ENCODE peak calls at places on chromosomes 4 and X, in five cellular contexts. One of them, this sample, is unnamed.

GRCh38 chr4:104966349-104967033 is 180.2 kb upstream of the TET2 start:
- DNase-seq in cardiac muscle cell: peak; percentile 25
- DNase-seq in left lung: no peak
- DNase-seq in effector memory CD4-positive, alpha-beta T cell: no peak
- DNase-seq in OCI-LY7: no peak
- DNase-seq in this sample: no peak

GRCh38 chr4:169160825-169161224 is 109.9 kb downstream of the SH3RF1 start:
- DNase-seq in left lung: no peak
- DNase-seq in effector memory CD4-positive, alpha-beta T cell: no peak
- DNase-seq in OCI-LY7: no peak
- DNase-seq in cardiac muscle cell: peak; percentile 53
- DNase-seq in this sample: no peak

GRCh38 chr4:97142893-97143292 is 1000.4 kb downstream of the STPG2 start:
- DNase-seq in cardiac muscle cell: no peak
- DNase-seq in OCI-LY7: no peak
- DNase-seq in effector memory CD4-positive, alpha-beta T cell: no peak
- DNase-seq in left lung: no peak
- DNase-seq in this sample: no peak

GRCh38 chrX:40088803-40089540 is 8.8 kb downstream of the BCOR start:
- DNase-seq in OCI-LY7: no peak
- DNase-seq in effector memory CD4-positive, alpha-beta T cell: no peak
- DNase-seq in left lung: no peak
- DNase-seq in cardiac muscle cell: no peak
- DNase-seq in this sample: peak; percentile 20

GRCh38 chr4:101128473-101128872 is 218.9 kb downstream of the PPP3CA start:
- DNase-seq in OCI-LY7: no peak
- DNase-seq in cardiac muscle cell: no peak
- DNase-seq in effector memory CD4-positive, alpha-beta T cell: no peak
- DNase-seq in left lung: no peak
- DNase-seq in this sample: no peak

GRCh38 chr4:30901781-30902479 is 181.8 kb downstream of the PCDH7 start:
- DNase-seq in left lung: no peak
- DNase-seq in effector memory CD4-positive, alpha-beta T cell: no peak
- DNase-seq in OCI-LY7: no peak
- DNase-seq in cardiac muscle cell: no peak
- DNase-seq in this sample: no peak

GRCh38 chr4:26127001-26127400 is 193.8 kb upstream of the RBPJ start:
- DNase-seq in OCI-LY7: no peak
- DNase-seq in left lung: no peak
- DNase-seq in cardiac muscle cell: no peak
- DNase-seq in effector memory CD4-positive, alpha-beta T cell: no peak
- DNase-seq in this sample: no peak

GRCh38 chrX:7252013-7252610 is 104.2 kb upstream of the PUDP start:
- DNase-seq in cardiac muscle cell: no peak
- DNase-seq in OCI-LY7: no peak
- DNase-seq in left lung: peak; percentile 60
- DNase-seq in effector memory CD4-positive, alpha-beta T cell: no peak
- DNase-seq in this sample: peak; percentile 71

GRCh38 chr4:3318561-3319021 is 25.8 kb downstream of the RGS12 start:
- DNase-seq in effector memory CD4-positive, alpha-beta T cell: no peak
- DNase-seq in OCI-LY7: no peak
- DNase-seq in left lung: no peak
- DNase-seq in cardiac muscle cell: no peak
- DNase-seq in this sample: no peak

GRCh38 chr4:145880355-145880960 is 58.2 kb downstream of the ZNF827 start:
- DNase-seq in OCI-LY7: no peak
- DNase-seq in effector memory CD4-positive, alpha-beta T cell: no peak
- DNase-seq in cardiac muscle cell: no peak
- DNase-seq in left lung: no peak
- DNase-seq in this sample: no peak

GRCh38 chr4:11782859-11783258 is 354.2 kb upstream of the HS3ST1 start:
- DNase-seq in effector memory CD4-positive, alpha-beta T cell: no peak
- DNase-seq in cardiac muscle cell: no peak
- DNase-seq in OCI-LY7: no peak
- DNase-seq in left lung: no peak
- DNase-seq in this sample: no peak
- H3K27ac ChIP-seq in effector memory CD4-positive, alpha-beta T cell: no peak overlapping the region
- H3K27ac ChIP-seq in cardiac muscle cell: no peak overlapping the region
- H3K27ac ChIP-seq in OCI-LY7: no peak overlapping the region
- H3K27ac ChIP-seq in left lung: no peak overlapping the region
- H3K27ac ChIP-seq in this sample: no peak overlapping the region

GRCh38 chrX:1493317-1493856 is 40.7 kb upstream of the ASMTL start:
- DNase-seq in cardiac muscle cell: no peak
- DNase-seq in OCI-LY7: peak; percentile 61
- DNase-seq in effector memory CD4-positive, alpha-beta T cell: no peak
- DNase-seq in left lung: no peak
- DNase-seq in this sample: no peak
- H3K27ac ChIP-seq in cardiac muscle cell: no peak overlapping the region
- H3K27ac ChIP-seq in OCI-LY7: peak overlapping the region; percentile 88
- H3K27ac ChIP-seq in effector memory CD4-positive, alpha-beta T cell: no peak overlapping the region
- H3K27ac ChIP-seq in left lung: peak overlapping the region; percentile 45
- H3K27ac ChIP-seq in this sample: no peak overlapping the region

DNA sequence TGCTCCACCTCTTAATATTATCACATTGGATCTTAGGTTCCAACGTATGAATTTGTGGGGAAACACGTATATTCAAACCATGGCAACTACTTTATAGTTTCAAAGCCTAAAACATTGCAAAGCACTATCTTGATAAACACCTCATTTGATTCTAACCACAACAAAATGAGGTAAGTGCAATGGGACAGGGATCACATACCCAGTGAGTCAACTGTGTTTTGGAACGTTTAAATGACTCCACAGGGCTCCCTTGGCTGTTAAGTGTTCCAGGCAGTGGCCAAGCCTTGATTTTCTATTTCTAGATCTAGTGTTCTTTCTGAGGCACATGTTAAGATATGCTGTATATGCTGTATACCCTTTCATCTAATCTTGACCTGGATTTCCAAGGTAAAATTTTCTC is 54.5 kb upstream of the C1QTNF7 start:
- DNase-seq in OCI-LY7: no peak
- DNase-seq in cardiac muscle cell: no peak
- DNase-seq in left lung: no peak
- DNase-seq in effector memory CD4-positive, alpha-beta T cell: no peak
- DNase-seq in this sample: no peak
- H3K27ac ChIP-seq in OCI-LY7: no peak overlapping the region
- H3K27ac ChIP-seq in cardiac muscle cell: no peak overlapping the region
- H3K27ac ChIP-seq in left lung: no peak overlapping the region
- H3K27ac ChIP-seq in effector memory CD4-positive, alpha-beta T cell: no peak overlapping the region
- H3K27ac ChIP-seq in this sample: no peak overlapping the region

DNA sequence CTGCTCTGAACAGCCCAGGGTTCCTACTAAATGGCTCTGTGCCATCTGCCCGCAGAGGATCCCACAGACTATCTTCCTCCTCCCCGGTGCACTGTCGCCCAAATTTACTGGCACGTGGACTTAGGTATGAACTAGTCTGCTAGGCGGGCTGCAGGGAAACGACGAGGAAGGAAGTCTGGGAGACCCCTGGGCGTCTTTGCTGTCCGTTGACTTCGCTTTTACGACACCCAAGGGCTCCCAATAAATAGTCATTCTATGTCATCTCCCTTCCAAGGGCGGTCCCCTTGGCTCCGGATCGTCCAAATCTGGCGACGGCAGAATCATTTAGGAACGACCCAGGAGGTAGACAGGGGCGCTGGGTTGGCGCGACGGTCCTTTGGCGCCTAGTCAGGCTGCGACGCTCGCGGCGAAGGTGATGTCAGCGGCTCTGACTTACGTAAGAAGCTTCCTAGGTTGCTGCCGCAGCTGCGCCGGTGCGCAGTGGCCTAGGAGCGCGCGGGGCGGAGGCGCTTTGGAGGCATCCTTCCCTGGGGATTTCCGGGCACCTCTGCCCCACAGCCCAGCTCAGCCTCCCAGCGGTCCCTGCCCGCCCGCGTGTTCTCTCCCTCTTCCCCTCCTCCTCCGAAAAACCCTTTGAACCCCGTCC is 2.2 kb downstream of the NHS start:
- DNase-seq in OCI-LY7: no peak
- DNase-seq in cardiac muscle cell: peak; percentile 38
- DNase-seq in effector memory CD4-positive, alpha-beta T cell: no peak
- DNase-seq in left lung: peak; percentile 32
- DNase-seq in this sample: peak; percentile 13
- H3K27ac ChIP-seq in OCI-LY7: no peak overlapping the region
- H3K27ac ChIP-seq in cardiac muscle cell: no peak overlapping the region
- H3K27ac ChIP-seq in effector memory CD4-positive, alpha-beta T cell: no peak overlapping the region
- H3K27ac ChIP-seq in left lung: no peak overlapping the region
- H3K27ac ChIP-seq in this sample: no peak overlapping the region

DNA sequence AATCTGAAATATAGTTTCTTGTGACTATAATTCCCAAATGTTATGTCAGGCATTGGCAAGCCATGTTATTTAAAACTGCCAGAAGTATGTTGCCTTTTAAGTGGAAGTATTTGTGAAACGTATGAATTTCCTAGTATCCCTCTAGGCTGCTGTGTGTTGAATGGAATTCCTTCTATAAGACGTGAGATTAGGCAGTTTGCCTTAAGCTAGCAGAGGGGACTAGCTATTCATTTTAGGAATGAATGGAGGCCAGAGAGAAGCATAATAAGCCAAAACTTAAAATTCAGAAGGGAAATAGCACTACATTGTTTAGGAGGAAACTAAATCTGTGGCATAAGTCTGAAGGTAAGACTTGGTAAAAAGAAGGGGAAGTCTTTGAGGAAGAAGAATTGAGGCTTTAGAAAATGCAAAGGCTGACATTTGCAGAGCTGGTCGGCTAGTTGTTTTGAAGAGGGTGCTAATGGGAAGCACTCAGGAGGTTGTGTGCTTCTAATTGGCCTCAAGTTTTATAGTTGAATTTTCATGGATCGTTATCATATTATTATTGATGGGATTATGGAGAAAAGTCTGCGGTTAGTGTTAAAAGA is 57.1 kb downstream of the TMEM131L start:
- DNase-seq in left lung: no peak
- DNase-seq in effector memory CD4-positive, alpha-beta T cell: no peak
- DNase-seq in cardiac muscle cell: no peak
- DNase-seq in OCI-LY7: peak; percentile 34
- DNase-seq in this sample: no peak
- H3K27ac ChIP-seq in left lung: peak overlapping the region; percentile 60
- H3K27ac ChIP-seq in effector memory CD4-positive, alpha-beta T cell: peak overlapping the region; percentile 78
- H3K27ac ChIP-seq in cardiac muscle cell: no peak overlapping the region
- H3K27ac ChIP-seq in OCI-LY7: peak overlapping the region; percentile 62
- H3K27ac ChIP-seq in this sample: peak overlapping the region; percentile 60

DNA sequence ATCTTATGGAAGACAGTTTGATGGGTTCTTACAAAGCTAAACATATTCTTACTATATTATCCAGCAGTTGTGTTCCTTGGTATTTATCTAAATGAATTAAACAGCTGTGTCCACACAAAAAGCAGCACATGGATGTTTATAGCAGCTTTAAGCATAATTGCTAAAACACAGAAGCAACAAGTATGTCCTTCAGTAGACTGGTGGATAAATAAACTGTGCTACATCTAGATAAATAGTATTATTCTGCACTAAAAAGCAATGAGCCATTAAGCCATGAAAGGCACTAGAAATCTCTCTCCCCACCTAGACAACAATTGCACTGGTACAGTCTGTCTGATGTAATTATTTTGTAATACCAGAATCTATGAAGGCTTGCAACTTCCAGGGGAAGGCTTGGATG is 36.8 kb downstream of the WDR17 start:
- DNase-seq in cardiac muscle cell: no peak
- DNase-seq in OCI-LY7: no peak
- DNase-seq in left lung: no peak
- DNase-seq in effector memory CD4-positive, alpha-beta T cell: no peak
- DNase-seq in this sample: no peak
- H3K27ac ChIP-seq in cardiac muscle cell: no peak overlapping the region
- H3K27ac ChIP-seq in OCI-LY7: no peak overlapping the region
- H3K27ac ChIP-seq in left lung: no peak overlapping the region
- H3K27ac ChIP-seq in effector memory CD4-positive, alpha-beta T cell: no peak overlapping the region
- H3K27ac ChIP-seq in this sample: no peak overlapping the region

GRCh38 chrX:13699183-13699826 is 10.4 kb downstream of the RAB9A start:
- DNase-seq in effector memory CD4-positive, alpha-beta T cell: no peak
- DNase-seq in left lung: no peak
- DNase-seq in cardiac muscle cell: no peak
- DNase-seq in OCI-LY7: no peak
- DNase-seq in this sample: no peak
- H3K27ac ChIP-seq in effector memory CD4-positive, alpha-beta T cell: no peak overlapping the region
- H3K27ac ChIP-seq in left lung: no peak overlapping the region
- H3K27ac ChIP-seq in cardiac muscle cell: no peak overlapping the region
- H3K27ac ChIP-seq in OCI-LY7: no peak overlapping the region
- H3K27ac ChIP-seq in this sample: no peak overlapping the region

GRCh38 chr4:48491514-48492176 is 1.6 kb downstream of the ZAR1 start:
- DNase-seq in effector memory CD4-positive, alpha-beta T cell: no peak
- DNase-seq in cardiac muscle cell: no peak
- DNase-seq in OCI-LY7: no peak
- DNase-seq in left lung: no peak
- DNase-seq in this sample: no peak
- H3K27ac ChIP-seq in effector memory CD4-positive, alpha-beta T cell: no peak overlapping the region
- H3K27ac ChIP-seq in cardiac muscle cell: no peak overlapping the region
- H3K27ac ChIP-seq in OCI-LY7: no peak overlapping the region
- H3K27ac ChIP-seq in left lung: no peak overlapping the region
- H3K27ac ChIP-seq in this sample: no peak overlapping the region

GRCh38 chr4:6633091-6633906 is 7.2 kb upstream of the MRFAP1 start:
- DNase-seq in cardiac muscle cell: peak; percentile 84
- DNase-seq in effector memory CD4-positive, alpha-beta T cell: no peak
- DNase-seq in OCI-LY7: peak; percentile 74
- DNase-seq in left lung: no peak
- DNase-seq in this sample: no peak
- H3K27ac ChIP-seq in cardiac muscle cell: no peak overlapping the region
- H3K27ac ChIP-seq in effector memory CD4-positive, alpha-beta T cell: no peak overlapping the region
- H3K27ac ChIP-seq in OCI-LY7: peak overlapping the region; percentile 19
- H3K27ac ChIP-seq in left lung: no peak overlapping the region
- H3K27ac ChIP-seq in this sample: no peak overlapping the region

GRCh38 chr4:6720202-6720699 is 4.3 kb downstream of the BLOC1S4 start:
- DNase-seq in effector memory CD4-positive, alpha-beta T cell: peak; percentile 59
- DNase-seq in cardiac muscle cell: peak; percentile 80
- DNase-seq in OCI-LY7: peak; percentile 75
- DNase-seq in left lung: peak; percentile 80
- DNase-seq in this sample: peak; percentile 87
- H3K27ac ChIP-seq in effector memory CD4-positive, alpha-beta T cell: no peak overlapping the region
- H3K27ac ChIP-seq in cardiac muscle cell: no peak overlapping the region
- H3K27ac ChIP-seq in OCI-LY7: no peak overlapping the region
- H3K27ac ChIP-seq in left lung: no peak overlapping the region
- H3K27ac ChIP-seq in this sample: no peak overlapping the region

This sample was measured in pancreas.